ENCODE peak calls at places on chromosomes 5 and 9, in seven cellular contexts. O, E, A, Y, Q, U and S are unnamed samples.

GRCh38 chr9:93354451-93354850 is 97.0 kb upstream of the FAM120A start:
- DNase-seq in Y (no peak), A (no peak), E (no peak), Q (no peak), O (peak), U (no peak), S (no peak)

GRCh38 chr5:15255601-15256000 is 244.4 kb upstream of the FBXL7 start:
- DNase-seq in E (no peak), U (no peak), Y (no peak), A (no peak), O (no peak), Q (no peak), S (no peak)

GRCh38 chr5:171388816-171389168 is 1.1 kb downstream of the NPM1 start:
- DNase-seq in O (no peak), U (no peak), A (peak), E (no peak), Q (no peak), Y (peak), S (no peak)

GRCh38 chr9:98057095-98057799 is 715 bp downstream of the NANS start:
- DNase-seq in O (peak), Y (no peak), U (peak), A (no peak), E (no peak), Q (no peak), S (no peak)

GRCh38 chr5:87780831-87781760 is 368.4 kb upstream of the CCNH start:
- DNase-seq in E (peak), U (peak), A (peak), Y (peak), Q (peak), O (peak), S (peak)

GRCh38 chr9:35142037-35142436 is 19.8 kb upstream of the UNC13B start:
- DNase-seq in Q (no peak), Y (no peak), E (no peak), O (no peak), U (no peak), A (no peak), S (no peak)

GRCh38 chr9:129501771-129502324 is 119.1 kb downstream of the C9orf50 start:
- DNase-seq in E (no peak), A (no peak), U (peak), Q (no peak), O (no peak), Y (no peak), S (no peak)

GRCh38 chr9:96858018-96858573 is 3.8 kb upstream of the ZNF782 start:
- DNase-seq in Y (no peak), U (no peak), Q (no peak), A (no peak), E (no peak), O (peak), S (no peak)

GRCh38 chr5:14917719-14918118 is 46.1 kb upstream of the ANKH start:
- DNase-seq in Q (no peak), Y (no peak), A (no peak), O (no peak), E (no peak), U (no peak), S (no peak)

GRCh38 chr5:10528827-10529226 is 35.0 kb upstream of the ANKRD33B start:
- DNase-seq in O (no peak), E (no peak), A (no peak), Y (no peak), U (no peak), Q (no peak), S (peak)

GRCh38 chr9:135716045-135716444 is 14.1 kb downstream of the KCNT1 start:
- DNase-seq in U (no peak), O (no peak), Q (no peak), Y (no peak), E (no peak), A (no peak), S (no peak)

GRCh38 chr9:121743441-121744001 is 92.1 kb downstream of the DAB2IP start:
- DNase-seq in O (peak), Q (peak), A (no peak), E (peak), Y (no peak), U (no peak), S (peak)

GRCh38 chr5:141866111-141866510 is 12.1 kb downstream of the PCDH1 start:
- DNase-seq in E (no peak), O (no peak), Y (no peak), Q (no peak), U (no peak), A (no peak), S (peak)

GRCh38 chr9:135392511-135392910 is 87.1 kb upstream of the PPP1R26 start:
- DNase-seq in E (no peak), Y (no peak), A (no peak), Q (no peak), U (no peak), O (no peak), S (peak)

GRCh38 chr9:69303331-69303730 is 21.7 kb upstream of the ENTREP1 start:
- DNase-seq in Y (no peak), A (no peak), E (no peak), U (no peak), Q (no peak), O (no peak), S (no peak)

GRCh38 chr9:12859704-12860251 is 85.0 kb downstream of the LURAP1L start:
- DNase-seq in Q (peak), O (peak), Y (no peak), U (no peak), E (no peak), A (no peak), S (peak)

GRCh38 chr9:129490583-129491485 is 130.1 kb downstream of the C9orf50 start:
- DNase-seq in O (no peak), Y (peak), A (no peak), U (no peak), Q (no peak), E (no peak), S (peak)

GRCh38 chr9:104961238-104961637 is 33.3 kb upstream of the ABCA1 start:
- DNase-seq in Y (peak), Q (no peak), O (peak), E (no peak), A (peak), U (peak), S (peak)

GRCh38 chr9:116297346-116297745 is 143.8 kb downstream of the PAPPA start:
- DNase-seq in Y (no peak), E (no peak), Q (no peak), U (no peak), O (no peak), A (no peak), S (no peak)

GRCh38 chr5:8730194-8730593 is 815.7 kb downstream of the SEMA5A start:
- DNase-seq in U (no peak), Q (peak), Y (no peak), E (no peak), O (peak), A (no peak), S (no peak)

GRCh38 chr5:10857333-10857723 is 96.3 kb upstream of the DAP start:
- DNase-seq in Q (no peak), U (no peak), A (no peak), Y (no peak), E (no peak), O (no peak), S (no peak)

GRCh38 chr5:68074048-68074632 is 141.4 kb upstream of the PIK3R1 start:
- DNase-seq in Q (no peak), O (no peak), U (peak), E (peak), A (no peak), Y (no peak), S (peak)

GRCh38 chr5:128216860-128217531 is 133.4 kb downstream of the SLC12A2 start:
- DNase-seq in Q (no peak), O (peak), A (no peak), E (no peak), U (no peak), Y (no peak), S (no peak)

GRCh38 chr5:11385251-11385900 is 518.9 kb downstream of the CTNND2 start:
- DNase-seq in O (peak), U (no peak), Q (no peak), Y (no peak), A (no peak), E (no peak), S (peak)

GRCh38 chr5:84724683-84725082 is 340.0 kb upstream of the EDIL3 start:
- DNase-seq in U (no peak), O (peak), Q (peak), E (no peak), Y (no peak), A (no peak), S (no peak)

GRCh38 chr5:172637122-172637580 is 3.9 kb upstream of the NEURL1B start:
- DNase-seq in Q (no peak), U (no peak), E (no peak), O (no peak), Y (no peak), A (no peak), S (peak)

GRCh38 chr5:157578079-157578780 is 2.7 kb upstream of the ADAM19 start:
- DNase-seq in O (no peak), Y (no peak), Q (no peak), E (no peak), A (no peak), U (no peak), S (no peak)

GRCh38 chr5:172321593-172321992 is 38.0 kb upstream of the UBTD2 start:
- DNase-seq in E (no peak), A (no peak), U (peak), Q (no peak), Y (no peak), O (no peak), S (peak)

GRCh38 chr5:10036136-10036535 is 213.6 kb downstream of the ATPSCKMT start:
- DNase-seq in A (no peak), E (no peak), O (peak), Q (no peak), Y (no peak), U (no peak), S (no peak)

GRCh38 chr9:84271887-84272556 is 68.5 kb downstream of the SLC28A3 start:
- DNase-seq in U (peak), E (no peak), Y (no peak), A (no peak), O (peak), Q (no peak), S (no peak)

GRCh38 chr5:126777257-126777973 is 479 bp downstream of the LMNB1 start:
- DNase-seq in U (peak), E (peak), Q (peak), Y (peak), A (peak), O (peak), S (peak)

GRCh38 chr9:15977438-15977837 is 424.6 kb downstream of the CCDC171 start:
- DNase-seq in A (no peak), Q (no peak), O (peak), Y (no peak), E (no peak), U (no peak), S (peak)

GRCh38 chr9:131748411-131748955 is 8.6 kb upstream of the RAPGEF1 start:
- DNase-seq in Q (no peak), Y (no peak), O (no peak), E (no peak), A (no peak), U (no peak), S (peak)

GRCh38 chr5:56270058-56270457 is 36.9 kb upstream of the ANKRD55 start:
- DNase-seq in Y (no peak), A (no peak), E (no peak), U (peak), O (no peak), Q (no peak), S (peak)

GRCh38 chr9:123883634-123884033 is 46.3 kb downstream of the DENND1A start:
- DNase-seq in Q (no peak), E (no peak), A (no peak), Y (no peak), O (no peak), U (no peak), S (no peak)

GRCh38 chr9:13383216-13383615 is 103.7 kb upstream of the MPDZ start:
- DNase-seq in E (no peak), O (peak), Q (no peak), Y (no peak), A (no peak), U (no peak), S (no peak)